ENCODE peak calls at places on chromosomes 6 and 20, in four cellular contexts. A is stimulated activated naive CD4-positive, alpha-beta T cell treated with Interleukin-2 at 50 U/mL for 16 hours; R is skeletal muscle cell; Z is NCI-H226. P is an unnamed sample.

GRCh38 chr20:9403481-9403880 is 110.9 kb upstream of the LAMP5 start:
- DNase-seq in A (no peak), Z (no peak), R (no peak), P (no peak)

GRCh38 chr6:142276256-142276655 is 25.6 kb upstream of the ADGRG6 start:
- DNase-seq in A (no peak), R (no peak), Z (no peak), P (no peak)

GRCh38 chr6:13048113-13048512 is 280.2 kb downstream of the TBC1D7 start:
- DNase-seq in Z (peak), R (no peak), A (no peak), P (no peak)

GRCh38 chr6:121999458-122000065 is 399.9 kb upstream of the HSF2 start:
- DNase-seq in A (no peak), R (no peak), Z (peak), P (no peak)

GRCh38 chr20:17732907-17733521 is 33.2 kb downstream of the BANF2 start:
- DNase-seq in Z (no peak), R (no peak), A (no peak), P (no peak)

GRCh38 chr6:108914235-108915022 is 66.2 kb downstream of the ARMC2 start:
- DNase-seq in A (no peak), Z (no peak), R (no peak), P (no peak)

GRCh38 chr6:137309078-137309762 is 90.0 kb upstream of the IFNGR1 start:
- DNase-seq in R (peak), A (no peak), Z (peak), P (peak)

GRCh38 chr6:37209461-37210205 is 39.7 kb downstream of the PIM1 start:
- DNase-seq in Z (no peak), A (peak), R (no peak), P (no peak)

GRCh38 chr6:75098709-75099108 is 107.1 kb downstream of the COL12A1 start:
- DNase-seq in A (no peak), Z (peak), R (peak), P (no peak)

GRCh38 chr20:51732454-51732791 is 35.8 kb downstream of the ATP9A start:
- DNase-seq in Z (no peak), A (no peak), R (no peak), P (no peak)

GRCh38 chr6:2797564-2798014 is 32.4 kb downstream of the WRNIP1 start:
- DNase-seq in A (no peak), Z (no peak), R (no peak), P (no peak)

GRCh38 chr6:9537381-9537780 is 877.5 kb downstream of the TFAP2A start:
- DNase-seq in A (no peak), Z (peak), R (no peak), P (no peak)

GRCh38 chr6:144219056-144219685 is 66.0 kb upstream of the UTRN start:
- DNase-seq in Z (peak), A (no peak), R (peak), P (peak)

P was measured in DMS153.